ENCODE peak calls at places on chromosome 5, in seven cellular contexts. U, B, G, R, Y, D and Z are unnamed samples. For H3K27me3, the result is how much of the 10 kb centered on the place peaks cover.

GRCh38 chr5:98827161-98827560 is 53.7 kb downstream of the RGMB start:
- DNase-seq in U (no peak), D (no peak), G (no peak), R (no peak), Y (no peak), B (no peak), Z (no peak)

GRCh38 chr5:133870661-133871060 is 97.8 kb downstream of the C5orf15 start:
- DNase-seq in U (no peak), G (peak), R (no peak), B (no peak), Y (no peak), D (no peak), Z (no peak)

GRCh38 chr5:111246459-111246858 is 22.3 kb downstream of the CAMK4 start:
- DNase-seq in R (no peak), Y (no peak), U (no peak), D (no peak), G (no peak), B (no peak), Z (no peak)

GRCh38 chr5:173062141-173062540 is 6.0 kb downstream of the CREBRF start:
- DNase-seq in B (no peak), Y (no peak), R (no peak), U (no peak), G (no peak), D (no peak), Z (no peak)

GRCh38 chr5:172527559-172527958 is 73.2 kb upstream of the SH3PXD2B start:
- DNase-seq in B (no peak), R (no peak), U (no peak), Y (no peak), G (no peak), D (no peak), Z (no peak)

GRCh38 chr5:14806452-14806851 is 65.1 kb downstream of the ANKH start:
- DNase-seq in Y (no peak), R (no peak), B (no peak), U (peak), D (no peak), G (peak), Z (peak)

GRCh38 chr5:140228364-140228837 is 53.4 kb downstream of the CYSTM1 start:
- DNase-seq in U (no peak), G (no peak), Y (no peak), D (no peak), R (peak), B (peak), Z (no peak)

GRCh38 chr5:84148651-84149050 is 236.0 kb downstream of the EDIL3 start:
- DNase-seq in B (no peak), U (no peak), R (no peak), G (no peak), D (no peak), Y (no peak), Z (no peak)

GRCh38 chr5:177445052-177446016 is 1.3 kb upstream of the PRR7 start:
- DNase-seq in G (no peak), B (no peak), R (no peak), U (no peak), Y (no peak), D (no peak), Z (no peak)

GRCh38 chr5:62466228-62466627 is 53.7 kb downstream of the IPO11 start:
- DNase-seq in Y (no peak), R (no peak), D (no peak), B (no peak), U (no peak), G (no peak), Z (no peak)

GRCh38 chr5:140575309-140575708 is 10.7 kb downstream of the SLC35A4 start:
- DNase-seq in Y (no peak), D (no peak), G (peak), U (peak), R (peak), B (peak), Z (no peak)

GRCh38 chr5:134547579-134547978 is 22.1 kb downstream of the JADE2 start:
- DNase-seq in G (peak), B (no peak), U (no peak), Y (no peak), D (no peak), R (peak), Z (no peak)

GRCh38 chr5:124583469-124584350 is 162.7 kb downstream of the ZNF608 start:
- DNase-seq in R (no peak), G (no peak), D (no peak), B (peak), U (no peak), Y (no peak), Z (no peak)

GRCh38 chr5:154590093-154590724 is 112.2 kb upstream of the HAND1 start:
- DNase-seq in G (no peak), Y (no peak), U (no peak), B (no peak), D (no peak), R (no peak), Z (no peak)

GRCh38 chr5:157548513-157549282 is 26.9 kb downstream of the ADAM19 start:
- DNase-seq in D (no peak), G (no peak), B (no peak), Y (no peak), R (no peak), U (no peak), Z (no peak)

GRCh38 chr5:74762599-74762998 is 4.3 kb downstream of the GFM2 start:
- DNase-seq in U (no peak), D (no peak), B (no peak), Y (no peak), R (no peak), G (no peak), Z (no peak)

GRCh38 chr5:164563370-164563769 is 1058.0 kb downstream of the MAT2B start:
- DNase-seq in Y (no peak), U (no peak), D (no peak), R (no peak), G (no peak), B (no peak), Z (no peak)

GRCh38 chr5:91225848-91226686 is 157.1 kb downstream of the ARRDC3 start:
- DNase-seq in G (no peak), Y (no peak), D (no peak), U (no peak), B (peak), R (peak), Z (no peak)

GRCh38 chr5:157549283-157549629 is 26.3 kb downstream of the ADAM19 start:
- DNase-seq in Y (no peak), D (no peak), U (no peak), R (no peak), B (no peak), G (no peak), Z (no peak)

GRCh38 chr5:137933491-137933911 is 44.2 kb downstream of the PKD2L2 start:
- DNase-seq in D (no peak), Y (no peak), R (no peak), B (no peak), G (no peak), U (no peak), Z (no peak)

GRCh38 chr5:35440409-35440808 is 177.3 kb upstream of the SPEF2 start:
- DNase-seq in D (no peak), Y (no peak), U (no peak), G (no peak), B (no peak), R (no peak), Z (no peak)

GRCh38 chr5:16970826-16971225 is 34.7 kb upstream of the MYO10 start:
- DNase-seq in Y (no peak), U (no peak), B (no peak), D (no peak), G (no peak), R (no peak), Z (no peak)

GRCh38 chr5:112762113-112762810 is 24.6 kb downstream of the APC start:
- DNase-seq in R (no peak), D (no peak), U (no peak), B (no peak), Y (no peak), G (no peak), Z (no peak)

GRCh38 chr5:26757941-26758340 is 280.4 kb downstream of the CDH9 start:
- DNase-seq in Y (no peak), G (no peak), D (no peak), R (no peak), U (no peak), B (no peak), Z (no peak)

GRCh38 chr5:178496661-178497060 is 93.5 kb downstream of the COL23A1 start:
- DNase-seq in B (no peak), U (no peak), R (no peak), G (no peak), Y (no peak), D (no peak), Z (no peak)

GRCh38 chr5:66863343-66864170 is 267.4 kb downstream of the MAST4 start:
- DNase-seq in G (no peak), Y (no peak), B (no peak), R (no peak), D (no peak), U (no peak), Z (no peak)

GRCh38 chr5:61232490-61232889 is 70.2 kb upstream of the SMIM15 start:
- DNase-seq in R (no peak), G (no peak), U (no peak), D (no peak), Y (no peak), B (no peak), Z (no peak)

GRCh38 chr5:29042152-29042551 is 2003.8 kb upstream of the CDH9 start:
- DNase-seq in G (no peak), B (no peak), Y (no peak), D (no peak), R (no peak), U (no peak), Z (no peak)

GRCh38 chr5:172772112-172772906 is 1.3 kb upstream of the DUSP1 start:
- DNase-seq in D (peak), Y (peak), R (peak), G (peak), B (peak), U (peak), Z (peak)

GRCh38 chr5:62134811-62135210 is 171.2 kb upstream of the KIF2A start:
- DNase-seq in B (no peak), R (no peak), G (no peak), U (no peak), Y (no peak), D (no peak), Z (no peak)

GRCh38 chr5:178750230-178750629 is 19.8 kb upstream of the ZNF354A start:
- DNase-seq in B (no peak), Y (no peak), U (no peak), D (no peak), G (no peak), R (no peak), Z (no peak)

GRCh38 chr5:60856059-60856458 is 12.0 kb upstream of the ELOVL7 start:
- DNase-seq in B (no peak), R (no peak), Y (no peak), U (no peak), G (no peak), D (no peak), Z (no peak)

GRCh38 chr5:26482817-26483375 is 555.5 kb downstream of the CDH9 start:
- DNase-seq in D (no peak), B (no peak), Y (no peak), G (no peak), U (no peak), R (no peak), Z (no peak)

GRCh38 chr5:127373858-127374491 is 83.4 kb downstream of the MEGF10 start:
- DNase-seq in U (no peak), D (no peak), B (no peak), Y (no peak), G (no peak), R (no peak), Z (no peak)

GRCh38 chr5:3384531-3384930 is 211.1 kb upstream of the IRX1 start:
- DNase-seq in U (no peak), R (no peak), G (no peak), Y (no peak), D (peak), B (no peak), Z (peak)
- TF ChIP-seq EP300 in U (no peak), R (no peak), G (no peak), Y (no peak), D (no peak), B (no peak), Z (no peak)

DNA sequence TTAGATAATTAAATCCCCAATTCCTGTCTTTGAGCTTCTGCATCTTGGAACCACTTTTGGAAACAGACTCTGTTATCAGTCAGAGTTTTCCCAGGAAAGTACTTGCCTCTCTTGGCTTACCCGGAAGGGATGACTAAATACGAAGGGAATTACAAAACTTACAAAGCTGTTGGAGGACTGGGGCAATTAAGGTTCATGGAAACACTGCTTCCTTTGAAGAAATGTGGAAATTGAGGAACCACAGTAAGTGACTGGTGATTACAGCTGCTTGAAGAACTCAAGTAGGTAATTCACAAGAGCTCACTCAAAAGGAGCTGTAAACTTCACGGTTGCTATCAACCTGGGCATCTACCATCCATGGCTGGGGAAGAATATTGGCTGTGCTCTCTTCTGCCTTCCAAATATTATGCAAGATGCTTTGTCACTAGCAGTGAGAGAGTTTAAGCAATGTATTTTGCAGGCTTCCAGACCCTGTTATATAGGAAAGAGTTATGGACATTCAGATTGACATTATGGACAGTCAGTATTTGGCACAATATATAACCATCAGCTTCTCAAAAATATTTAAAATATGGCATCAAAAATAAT is 104.6 kb upstream of the MAN2A1 start:
- DNase-seq in U (no peak), G (no peak), D (no peak), B (no peak), R (no peak), Y (no peak), Z (no peak)
- H3K27me3 ChIP-seq in U (under half), G (under half), D (under half), B (under half), R (under half), Y (under half), Z (under half)

GRCh38 chr5:121138495-121138907 is 674.4 kb downstream of the PRR16 start:
- DNase-seq in R (no peak), Y (no peak), B (no peak), U (no peak), G (no peak), D (no peak), Z (no peak)
- TF ChIP-seq EP300 in R (no peak), Y (no peak), B (no peak), U (no peak), G (no peak), D (no peak), Z (no peak)

GRCh38 chr5:73302797-73303138 is 129.8 kb downstream of the TMEM174 start:
- DNase-seq in G (no peak), R (no peak), Y (no peak), U (no peak), D (no peak), B (no peak), Z (no peak)

GRCh38 chr5:73299017-73299630 is 126.1 kb downstream of the TMEM174 start:
- DNase-seq in U (no peak), Y (no peak), B (no peak), R (no peak), D (peak), G (no peak), Z (no peak)

GRCh38 chr5:73301208-73302088 is 128.5 kb downstream of the TMEM174 start:
- DNase-seq in D (no peak), G (no peak), B (no peak), U (no peak), Y (no peak), R (no peak), Z (no peak)

GRCh38 chr5:73299665-73300435 is 126.9 kb downstream of the TMEM174 start:
- DNase-seq in B (no peak), U (no peak), Y (no peak), R (no peak), D (peak), G (no peak), Z (no peak)

GRCh38 chr5:73300520-73301207 is 127.7 kb downstream of the TMEM174 start:
- DNase-seq in Y (no peak), U (no peak), B (no peak), D (no peak), G (no peak), R (no peak), Z (no peak)
- H3K27me3 ChIP-seq in Y (under half), U (under half), B (half or more), D (half or more), G (half or more), R (under half), Z (half or more)

DNA sequence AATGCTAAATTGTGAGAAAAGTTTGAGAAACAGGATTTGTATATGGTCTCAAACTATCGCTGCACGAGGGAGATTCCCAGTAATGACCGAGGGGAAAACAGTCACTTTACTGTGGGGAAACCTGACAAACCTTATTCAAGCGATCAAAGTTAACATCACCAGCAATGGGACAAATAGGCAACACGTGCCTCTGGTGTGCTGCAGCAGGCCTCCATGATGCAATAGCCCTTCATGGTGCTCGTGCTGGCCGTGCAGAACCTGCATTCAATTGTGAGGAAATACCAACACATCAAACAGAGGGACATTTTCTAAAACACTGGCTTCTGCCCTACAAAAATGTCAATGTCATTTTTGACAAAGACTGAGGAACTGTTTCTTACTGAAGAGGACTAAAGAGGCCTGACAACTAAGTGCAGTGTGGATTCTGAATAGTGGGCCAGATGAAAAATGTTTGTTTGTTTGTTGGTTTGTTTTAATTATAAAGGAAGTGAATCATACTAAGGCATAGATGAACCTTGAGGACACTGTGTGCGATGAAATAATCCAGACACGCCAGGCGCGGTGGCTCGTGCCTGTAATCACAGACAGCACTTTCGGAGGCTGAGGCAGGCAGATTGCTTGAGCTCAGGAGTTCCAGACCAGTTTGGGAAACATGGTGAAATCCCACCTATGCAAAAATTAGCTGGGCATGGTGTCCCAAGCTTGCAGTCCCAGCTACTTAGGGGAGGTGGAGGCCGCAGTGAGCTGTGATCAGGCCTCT is 17.6 kb upstream of the MARCHF6 start:
- DNase-seq in Y (no peak), D (no peak), U (no peak), B (no peak), G (no peak), R (no peak), Z (no peak)
- TF ChIP-seq EP300 in Y (no peak), D (no peak), U (no peak), B (no peak), G (no peak), R (no peak), Z (no peak)

GRCh38 chr5:174271316-174271715 is 225.8 kb downstream of the NSG2 start:
- DNase-seq in U (no peak), R (no peak), Y (no peak), B (peak), G (no peak), D (no peak), Z (no peak)
- H3K27me3 ChIP-seq in U (under half), R (under half), Y (under half), B (under half), G (under half), D (under half), Z (under half)

GRCh38 chr5:1315709-1316587 is 21.1 kb upstream of the TERT start:
- DNase-seq in G (peak), R (peak), U (no peak), Y (no peak), D (peak), B (peak), Z (peak)
- TF ChIP-seq EP300 in G (no peak), R (no peak), U (no peak), Y (no peak), D (peak), B (peak), Z (no peak)

DNA sequence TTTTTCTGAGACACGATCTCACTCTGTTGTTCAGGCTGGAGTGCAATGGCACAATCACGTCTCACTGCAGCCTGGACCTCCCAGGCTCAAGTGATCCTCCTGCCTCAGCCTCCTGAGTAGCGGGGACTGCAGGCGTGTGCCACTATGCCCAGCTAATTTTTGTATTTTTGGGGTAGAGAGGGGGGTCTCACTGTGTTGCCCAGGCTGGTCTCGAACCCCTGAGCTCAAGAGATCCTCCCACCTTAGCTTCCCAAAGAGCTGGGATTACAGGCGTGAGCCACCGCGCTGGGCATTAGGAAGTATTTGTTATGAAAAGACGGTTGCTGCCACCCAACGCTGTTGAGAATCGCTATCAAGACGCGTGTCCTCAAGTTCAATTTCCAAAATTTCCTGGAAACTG is 180.9 kb upstream of the TBCA start:
- DNase-seq in D (no peak), R (no peak), U (no peak), Y (no peak), B (no peak), G (no peak), Z (no peak)
- H3K27me3 ChIP-seq in D (under half), R (under half), U (under half), Y (under half), B (under half), G (under half), Z (under half)

DNA sequence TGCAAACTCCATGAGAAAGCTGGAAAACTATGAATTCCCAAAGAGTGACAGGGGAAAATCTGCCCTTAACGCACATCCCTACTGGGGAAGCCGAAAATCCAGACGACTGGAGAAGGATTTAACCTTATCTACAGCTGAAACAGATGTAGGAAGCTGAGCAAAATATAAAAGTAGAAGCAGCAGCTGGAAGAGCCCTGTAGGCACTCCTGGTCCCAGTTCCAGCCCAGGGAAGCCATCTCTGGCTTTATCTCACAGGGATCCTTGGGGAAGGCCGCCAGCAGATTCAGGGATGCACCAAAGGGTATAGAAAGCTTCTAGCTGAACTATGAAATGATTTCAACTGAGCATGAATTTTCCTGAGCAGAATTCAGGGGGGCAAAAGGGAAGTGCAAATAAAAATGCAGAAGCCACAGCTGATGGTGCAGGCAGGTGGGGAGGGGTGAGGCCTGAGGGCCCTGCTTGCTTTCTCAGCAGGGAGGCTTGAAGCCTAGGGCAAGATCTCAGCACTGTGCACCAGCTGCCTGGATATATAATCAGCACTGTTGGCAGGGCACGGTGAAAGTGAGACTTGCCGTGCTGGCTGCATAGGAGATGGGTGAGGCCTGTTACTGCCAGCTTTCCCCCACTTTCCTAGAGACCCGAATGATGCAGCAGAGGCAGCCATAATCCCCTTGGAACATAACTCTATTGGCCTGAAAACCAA is 2019.5 kb upstream of the NUDT12 start:
- DNase-seq in G (no peak), B (no peak), Y (no peak), R (no peak), U (no peak), D (no peak), Z (no peak)
- TF ChIP-seq EP300 in G (no peak), B (no peak), Y (no peak), R (no peak), U (no peak), D (no peak), Z (no peak)